ENCODE peak calls at places on chromosomes 7 and 10, in four cellular contexts. One of them, this sample, is unnamed.

GRCh38 chr10:4688620-4689019 is 137.4 kb upstream of the AKR1E2 start:
- DNase-seq in mammary epithelial cell: no peak
- DNase-seq in hepatocyte: no peak
- DNase-seq in CD4-positive, CD25-positive, alpha-beta regulatory T cell: no peak
- DNase-seq in this sample: no peak

GRCh38 chr7:27199820-27200760 is at the start of gene HOXA13:
- DNase-seq in hepatocyte: peak; percentile 89
- DNase-seq in mammary epithelial cell: peak; percentile 24
- DNase-seq in CD4-positive, CD25-positive, alpha-beta regulatory T cell: no peak
- DNase-seq in this sample: no peak

GRCh38 chr7:105454058-105454739 is 65.5 kb upstream of the SRPK2 start:
- DNase-seq in hepatocyte: no peak
- DNase-seq in mammary epithelial cell: peak; percentile 68
- DNase-seq in CD4-positive, CD25-positive, alpha-beta regulatory T cell: no peak
- DNase-seq in this sample: no peak

GRCh38 chr7:41792099-41792498 is 89.2 kb upstream of the INHBA start:
- DNase-seq in mammary epithelial cell: peak; percentile 67
- DNase-seq in hepatocyte: no peak
- DNase-seq in CD4-positive, CD25-positive, alpha-beta regulatory T cell: no peak
- DNase-seq in this sample: no peak

GRCh38 chr10:7789390-7789789 is 1.4 kb downstream of the ATP5F1C start:
- DNase-seq in hepatocyte: no peak
- DNase-seq in CD4-positive, CD25-positive, alpha-beta regulatory T cell: no peak
- DNase-seq in mammary epithelial cell: peak; percentile 12
- DNase-seq in this sample: no peak

GRCh38 chr10:73253226-73253557 is 748 bp upstream of the MRPS16 start:
- DNase-seq in mammary epithelial cell: peak; percentile 11
- DNase-seq in hepatocyte: peak; percentile 19
- DNase-seq in CD4-positive, CD25-positive, alpha-beta regulatory T cell: peak; percentile 33
- DNase-seq in this sample: no peak

GRCh38 chr7:68206946-68207485 is 1210.4 kb downstream of the TYW1 start:
- DNase-seq in mammary epithelial cell: no peak
- DNase-seq in CD4-positive, CD25-positive, alpha-beta regulatory T cell: no peak
- DNase-seq in hepatocyte: no peak
- DNase-seq in this sample: no peak

GRCh38 chr10:123146013-123146891 is 1.7 kb upstream of the HMX2 start:
- DNase-seq in hepatocyte: no peak
- DNase-seq in CD4-positive, CD25-positive, alpha-beta regulatory T cell: no peak
- DNase-seq in mammary epithelial cell: no peak
- DNase-seq in this sample: no peak

GRCh38 chr10:123381271-123381670 is 227.1 kb downstream of the BUB3 start:
- DNase-seq in mammary epithelial cell: peak; percentile 70
- DNase-seq in CD4-positive, CD25-positive, alpha-beta regulatory T cell: no peak
- DNase-seq in hepatocyte: no peak
- DNase-seq in this sample: no peak

GRCh38 chr10:107747851-107748250 is 583.3 kb upstream of the SORCS1 start:
- DNase-seq in mammary epithelial cell: peak; percentile 39
- DNase-seq in hepatocyte: no peak
- DNase-seq in CD4-positive, CD25-positive, alpha-beta regulatory T cell: no peak
- DNase-seq in this sample: no peak

GRCh38 chr10:92200564-92200963 is 90.3 kb downstream of the CPEB3 start:
- DNase-seq in CD4-positive, CD25-positive, alpha-beta regulatory T cell: no peak
- DNase-seq in hepatocyte: no peak
- DNase-seq in mammary epithelial cell: peak; percentile 90
- DNase-seq in this sample: no peak

GRCh38 chr10:73042130-73042529 is 54.5 kb downstream of the P4HA1 start:
- DNase-seq in mammary epithelial cell: no peak
- DNase-seq in CD4-positive, CD25-positive, alpha-beta regulatory T cell: no peak
- DNase-seq in hepatocyte: no peak
- DNase-seq in this sample: no peak

GRCh38 chr10:11214407-11214806 is 196.7 kb downstream of the CELF2 start:
- DNase-seq in mammary epithelial cell: no peak
- DNase-seq in hepatocyte: no peak
- DNase-seq in CD4-positive, CD25-positive, alpha-beta regulatory T cell: no peak
- DNase-seq in this sample: no peak

GRCh38 chr7:126370038-126370668 is 882.6 kb downstream of the GRM8 start:
- DNase-seq in mammary epithelial cell: no peak
- DNase-seq in CD4-positive, CD25-positive, alpha-beta regulatory T cell: no peak
- DNase-seq in hepatocyte: no peak
- DNase-seq in this sample: no peak

GRCh38 chr7:157483515-157483914 is 146.7 kb downstream of the DNAJB6 start:
- DNase-seq in hepatocyte: no peak
- DNase-seq in CD4-positive, CD25-positive, alpha-beta regulatory T cell: no peak
- DNase-seq in mammary epithelial cell: no peak
- DNase-seq in this sample: no peak

GRCh38 chr7:141381794-141382453 is 169.3 kb upstream of the AGK start:
- DNase-seq in CD4-positive, CD25-positive, alpha-beta regulatory T cell: no peak
- DNase-seq in hepatocyte: no peak
- DNase-seq in mammary epithelial cell: no peak
- DNase-seq in this sample: no peak

GRCh38 chr10:122276611-122277205 is 5.6 kb downstream of the BTBD16 start:
- DNase-seq in CD4-positive, CD25-positive, alpha-beta regulatory T cell: no peak
- DNase-seq in hepatocyte: peak; percentile 75
- DNase-seq in mammary epithelial cell: no peak
- DNase-seq in this sample: no peak

GRCh38 chr7:28755255-28755654 is 202.9 kb downstream of the TRIL start:
- DNase-seq in hepatocyte: no peak
- DNase-seq in CD4-positive, CD25-positive, alpha-beta regulatory T cell: no peak
- DNase-seq in mammary epithelial cell: peak; percentile 12
- DNase-seq in this sample: no peak

GRCh38 chr10:1944487-1944886 is 207.2 kb upstream of the ADARB2 start:
- DNase-seq in mammary epithelial cell: no peak
- DNase-seq in CD4-positive, CD25-positive, alpha-beta regulatory T cell: no peak
- DNase-seq in hepatocyte: no peak
- DNase-seq in this sample: no peak

GRCh38 chr7:102230593-102230992 is 56.1 kb upstream of the SH2B2 start:
- DNase-seq in mammary epithelial cell: peak; percentile 10
- DNase-seq in CD4-positive, CD25-positive, alpha-beta regulatory T cell: no peak
- DNase-seq in hepatocyte: no peak
- DNase-seq in this sample: no peak

GRCh38 chr10:71494470-71494869 is 97.8 kb downstream of the CDH23 start:
- DNase-seq in CD4-positive, CD25-positive, alpha-beta regulatory T cell: no peak
- DNase-seq in hepatocyte: no peak
- DNase-seq in mammary epithelial cell: no peak
- DNase-seq in this sample: no peak

GRCh38 chr10:63666836-63667383 is 145.7 kb downstream of the REEP3 start:
- DNase-seq in hepatocyte: no peak
- DNase-seq in CD4-positive, CD25-positive, alpha-beta regulatory T cell: no peak
- DNase-seq in mammary epithelial cell: peak; percentile 49
- DNase-seq in this sample: no peak

GRCh38 chr10:124079864-124080263 is 13.5 kb downstream of the CHST15 start:
- DNase-seq in hepatocyte: no peak
- DNase-seq in mammary epithelial cell: no peak
- DNase-seq in CD4-positive, CD25-positive, alpha-beta regulatory T cell: no peak
- DNase-seq in this sample: no peak

GRCh38 chr7:92133133-92133736 is 1.0 kb downstream of the CYP51A1 start:
- DNase-seq in CD4-positive, CD25-positive, alpha-beta regulatory T cell: no peak
- DNase-seq in hepatocyte: no peak
- DNase-seq in mammary epithelial cell: peak; percentile 29
- DNase-seq in this sample: no peak

GRCh38 chr7:132687981-132688383 is 111.7 kb upstream of the PLXNA4 start:
- DNase-seq in hepatocyte: no peak
- DNase-seq in CD4-positive, CD25-positive, alpha-beta regulatory T cell: no peak
- DNase-seq in mammary epithelial cell: no peak
- DNase-seq in this sample: no peak

GRCh38 chr7:93551063-93551895 is 23.2 kb downstream of the CALCR start:
- DNase-seq in CD4-positive, CD25-positive, alpha-beta regulatory T cell: peak; percentile 31
- DNase-seq in mammary epithelial cell: peak; percentile 5
- DNase-seq in hepatocyte: peak; percentile 72
- DNase-seq in this sample: no peak

GRCh38 chr7:77811895-77812685 is 13.5 kb downstream of the PHTF2 start:
- DNase-seq in hepatocyte: no peak
- DNase-seq in CD4-positive, CD25-positive, alpha-beta regulatory T cell: no peak
- DNase-seq in mammary epithelial cell: peak; percentile 35
- DNase-seq in this sample: no peak

GRCh38 chr7:130683026-130683425 is 3.3 kb downstream of the TSGA13 start:
- DNase-seq in mammary epithelial cell: no peak
- DNase-seq in hepatocyte: no peak
- DNase-seq in CD4-positive, CD25-positive, alpha-beta regulatory T cell: no peak
- DNase-seq in this sample: no peak

GRCh38 chr7:16447867-16448266 is 17.7 kb downstream of the SOSTDC1 start:
- DNase-seq in CD4-positive, CD25-positive, alpha-beta regulatory T cell: no peak
- DNase-seq in hepatocyte: no peak
- DNase-seq in mammary epithelial cell: no peak
- DNase-seq in this sample: no peak

GRCh38 chr10:794382-794956 is 105.0 kb upstream of the DIP2C start:
- DNase-seq in mammary epithelial cell: no peak
- DNase-seq in hepatocyte: no peak
- DNase-seq in CD4-positive, CD25-positive, alpha-beta regulatory T cell: no peak
- DNase-seq in this sample: no peak

GRCh38 chr10:130756651-130757050 is 554.9 kb downstream of the TCERG1L start:
- DNase-seq in CD4-positive, CD25-positive, alpha-beta regulatory T cell: no peak
- DNase-seq in hepatocyte: no peak
- DNase-seq in mammary epithelial cell: no peak
- DNase-seq in this sample: no peak

GRCh38 chr7:100825215-100825671 is 2.1 kb downstream of the EPHB4 start:
- DNase-seq in hepatocyte: peak; percentile 38
- DNase-seq in mammary epithelial cell: peak; percentile 41
- DNase-seq in CD4-positive, CD25-positive, alpha-beta regulatory T cell: no peak
- DNase-seq in this sample: no peak

GRCh38 chr10:123926401-123927264 is 35.0 kb upstream of the CPXM2 start:
- DNase-seq in CD4-positive, CD25-positive, alpha-beta regulatory T cell: peak; percentile 39
- DNase-seq in mammary epithelial cell: peak; percentile 53
- DNase-seq in hepatocyte: no peak
- DNase-seq in this sample: no peak

GRCh38 chr7:91034459-91035368 is 229.5 kb upstream of the FZD1 start:
- DNase-seq in CD4-positive, CD25-positive, alpha-beta regulatory T cell: peak; percentile 23
- DNase-seq in hepatocyte: peak; percentile 73
- DNase-seq in mammary epithelial cell: peak; percentile 34
- DNase-seq in this sample: no peak

GRCh38 chr10:22229756-22230330 is 12.0 kb upstream of the EBLN1 start:
- DNase-seq in hepatocyte: no peak
- DNase-seq in CD4-positive, CD25-positive, alpha-beta regulatory T cell: no peak
- DNase-seq in mammary epithelial cell: peak; percentile 12
- DNase-seq in this sample: no peak

GRCh38 chr7:31633454-31633853 is 53.6 kb upstream of the PPP1R17 start:
- DNase-seq in CD4-positive, CD25-positive, alpha-beta regulatory T cell: no peak
- DNase-seq in mammary epithelial cell: peak; percentile 2
- DNase-seq in hepatocyte: no peak
- DNase-seq in this sample: no peak

GRCh38 chr10:16987976-16988610 is 141.5 kb downstream of the CUBN start:
- DNase-seq in hepatocyte: no peak
- DNase-seq in mammary epithelial cell: no peak
- DNase-seq in CD4-positive, CD25-positive, alpha-beta regulatory T cell: no peak
- DNase-seq in this sample: no peak

GRCh38 chr7:107404740-107405537 is 64.9 kb upstream of the GPR22 start:
- DNase-seq in CD4-positive, CD25-positive, alpha-beta regulatory T cell: no peak
- DNase-seq in mammary epithelial cell: peak; percentile 47
- DNase-seq in hepatocyte: no peak
- DNase-seq in this sample: no peak

GRCh38 chr7:98281757-98282652 is 519 bp downstream of the BRI3 start:
- DNase-seq in hepatocyte: peak; percentile 64
- DNase-seq in CD4-positive, CD25-positive, alpha-beta regulatory T cell: peak; percentile 32
- DNase-seq in mammary epithelial cell: no peak
- DNase-seq in this sample: no peak

GRCh38 chr10:77560471-77560870 is 77.1 kb downstream of the KCNMA1 start:
- DNase-seq in hepatocyte: no peak
- DNase-seq in mammary epithelial cell: no peak
- DNase-seq in CD4-positive, CD25-positive, alpha-beta regulatory T cell: no peak
- DNase-seq in this sample: no peak

GRCh38 chr10:77562742-77563141 is 74.9 kb downstream of the KCNMA1 start:
- DNase-seq in mammary epithelial cell: no peak
- DNase-seq in hepatocyte: no peak
- DNase-seq in CD4-positive, CD25-positive, alpha-beta regulatory T cell: no peak
- DNase-seq in this sample: no peak

GRCh38 chr10:77563638-77564270 is 73.9 kb downstream of the KCNMA1 start:
- DNase-seq in hepatocyte: peak; percentile 35
- DNase-seq in CD4-positive, CD25-positive, alpha-beta regulatory T cell: no peak
- DNase-seq in mammary epithelial cell: no peak
- DNase-seq in this sample: no peak

GRCh38 chr10:77556990-77557601 is 80.5 kb downstream of the KCNMA1 start:
- DNase-seq in CD4-positive, CD25-positive, alpha-beta regulatory T cell: no peak
- DNase-seq in mammary epithelial cell: no peak
- DNase-seq in hepatocyte: no peak
- DNase-seq in this sample: no peak

DNA sequence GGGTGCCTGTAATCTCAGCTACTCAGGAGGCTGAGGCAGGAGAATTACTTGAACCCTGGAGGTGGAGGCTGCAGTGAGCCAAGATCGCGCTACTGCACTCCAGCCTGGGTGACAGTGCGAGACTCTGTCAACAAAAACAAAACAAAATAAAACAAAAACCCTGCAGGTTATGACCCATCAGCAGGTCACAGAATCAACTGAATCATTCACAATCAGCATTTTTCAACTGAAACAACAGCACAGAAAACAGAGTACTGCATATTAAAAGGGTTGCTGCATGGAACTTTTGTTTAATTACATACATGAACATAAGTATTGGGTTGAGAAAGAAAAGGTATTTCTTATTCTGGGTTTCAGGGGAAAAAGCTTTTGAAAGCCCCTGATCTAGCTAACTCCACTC is 77.6 kb downstream of the KCNMA1 start:
- DNase-seq in hepatocyte: no peak
- DNase-seq in mammary epithelial cell: no peak
- DNase-seq in CD4-positive, CD25-positive, alpha-beta regulatory T cell: no peak
- DNase-seq in this sample: no peak
- H3K4me1 ChIP-seq in hepatocyte: peaks cover 12% of the 10 kb centered on the region
- H3K4me1 ChIP-seq in mammary epithelial cell: peaks cover 13% of the 10 kb centered on the region
- H3K4me1 ChIP-seq in CD4-positive, CD25-positive, alpha-beta regulatory T cell: no peaks in the 10 kb centered on the region
- H3K4me1 ChIP-seq in this sample: no peaks in the 10 kb centered on the region

GRCh38 chr10:110501142-110501937 is 3.6 kb downstream of the DUSP5 start:
- DNase-seq in mammary epithelial cell: peak; percentile 92
- DNase-seq in hepatocyte: peak; percentile 92
- DNase-seq in CD4-positive, CD25-positive, alpha-beta regulatory T cell: peak; percentile 90
- DNase-seq in this sample: peak; percentile 44
- H3K27ac ChIP-seq in mammary epithelial cell: peak overlapping the region; percentile 92
- H3K27ac ChIP-seq in hepatocyte: peak overlapping the region; percentile 53
- H3K27ac ChIP-seq in CD4-positive, CD25-positive, alpha-beta regulatory T cell: peak overlapping the region; percentile 44
- H3K27ac ChIP-seq in this sample: peak overlapping the region; percentile 79

DNA sequence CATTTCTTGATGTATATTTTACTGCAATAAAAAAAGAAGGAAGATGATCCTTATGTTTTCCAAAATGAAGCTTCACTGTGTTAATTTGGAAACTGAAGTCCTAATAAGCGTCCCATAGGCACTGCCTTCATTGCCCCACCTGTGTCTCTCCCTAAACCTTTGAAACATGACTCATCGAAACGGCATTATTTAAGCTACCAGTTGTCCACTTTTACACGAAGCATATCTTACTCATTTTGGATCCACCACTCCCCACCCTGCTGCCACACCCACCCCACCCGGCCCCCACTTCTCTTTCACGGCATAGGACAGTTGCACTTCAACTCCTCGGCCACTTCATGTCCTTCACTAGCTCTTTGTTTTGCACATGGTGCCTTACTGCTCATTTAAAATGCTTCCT is 85.5 kb downstream of the KIAA1549 start:
- DNase-seq in mammary epithelial cell: no peak
- DNase-seq in hepatocyte: no peak
- DNase-seq in CD4-positive, CD25-positive, alpha-beta regulatory T cell: no peak
- DNase-seq in this sample: no peak
- H3K4me1 ChIP-seq in mammary epithelial cell: no peaks in the 10 kb centered on the region
- H3K4me1 ChIP-seq in hepatocyte: peaks cover 5% of the 10 kb centered on the region
- H3K4me1 ChIP-seq in CD4-positive, CD25-positive, alpha-beta regulatory T cell: peaks cover 4% of the 10 kb centered on the region
- H3K4me1 ChIP-seq in this sample: no peaks in the 10 kb centered on the region

GRCh38 chr10:85513450-85513849 is 853.1 kb downstream of the GRID1 start:
- DNase-seq in mammary epithelial cell: no peak
- DNase-seq in hepatocyte: no peak
- DNase-seq in CD4-positive, CD25-positive, alpha-beta regulatory T cell: no peak
- DNase-seq in this sample: no peak
- H3K27ac ChIP-seq in mammary epithelial cell: no peak overlapping the region
- H3K27ac ChIP-seq in hepatocyte: no peak overlapping the region
- H3K27ac ChIP-seq in CD4-positive, CD25-positive, alpha-beta regulatory T cell: no peak overlapping the region
- H3K27ac ChIP-seq in this sample: no peak overlapping the region